ENCODE peak calls at places on chromosomes 12 and 14, in seven cellular contexts. One of them, this sample, is unnamed.

GRCh38 chr12:68397566-68398158 is 65.5 kb upstream of the MDM1 start:
- DNase-seq in C1 segment of cervical spinal cord: no peak
- DNase-seq in nucleus accumbens: no peak
- DNase-seq in fibroblast of gingiva: no peak
- DNase-seq in COR-L47: no peak
- DNase-seq in T-helper 1 cell: no peak
- DNase-seq in NCI-H1694: no peak
- DNase-seq in this sample: no peak

GRCh38 chr12:9792961-9793617 is 32.4 kb upstream of the CD69 start:
- DNase-seq in C1 segment of cervical spinal cord: no peak
- DNase-seq in nucleus accumbens: no peak
- DNase-seq in fibroblast of gingiva: no peak
- DNase-seq in COR-L47: no peak
- DNase-seq in T-helper 1 cell: peak; percentile 64
- DNase-seq in NCI-H1694: no peak
- DNase-seq in this sample: no peak

GRCh38 chr12:120230326-120230973 is 29.5 kb upstream of the RPLP0 start:
- DNase-seq in C1 segment of cervical spinal cord: no peak
- DNase-seq in nucleus accumbens: no peak
- DNase-seq in fibroblast of gingiva: peak; percentile 95
- DNase-seq in COR-L47: no peak
- DNase-seq in T-helper 1 cell: no peak
- DNase-seq in NCI-H1694: no peak
- DNase-seq in this sample: no peak

GRCh38 chr12:75137896-75138295 is 71.7 kb downstream of the KCNC2 start:
- DNase-seq in C1 segment of cervical spinal cord: no peak
- DNase-seq in nucleus accumbens: no peak
- DNase-seq in fibroblast of gingiva: no peak
- DNase-seq in COR-L47: no peak
- DNase-seq in T-helper 1 cell: no peak
- DNase-seq in NCI-H1694: no peak
- DNase-seq in this sample: no peak

GRCh38 chr14:101183376-101184103 is 280.0 kb upstream of the RTL1 start:
- DNase-seq in C1 segment of cervical spinal cord: no peak
- DNase-seq in nucleus accumbens: no peak
- DNase-seq in fibroblast of gingiva: no peak
- DNase-seq in COR-L47: no peak
- DNase-seq in T-helper 1 cell: no peak
- DNase-seq in NCI-H1694: peak; percentile 20
- DNase-seq in this sample: no peak

GRCh38 chr14:40445020-40445419 is 1012.8 kb upstream of the FBXO33 start:
- DNase-seq in C1 segment of cervical spinal cord: no peak
- DNase-seq in nucleus accumbens: no peak
- DNase-seq in fibroblast of gingiva: no peak
- DNase-seq in COR-L47: no peak
- DNase-seq in T-helper 1 cell: no peak
- DNase-seq in NCI-H1694: no peak
- DNase-seq in this sample: no peak

GRCh38 chr12:58253663-58254062 is 312.3 kb downstream of the ATP23 start:
- DNase-seq in C1 segment of cervical spinal cord: no peak
- DNase-seq in nucleus accumbens: no peak
- DNase-seq in fibroblast of gingiva: no peak
- DNase-seq in COR-L47: no peak
- DNase-seq in T-helper 1 cell: no peak
- DNase-seq in NCI-H1694: no peak
- DNase-seq in this sample: no peak

GRCh38 chr14:100012478-100012925 is 52.7 kb upstream of the EVL start:
- DNase-seq in C1 segment of cervical spinal cord: no peak
- DNase-seq in nucleus accumbens: no peak
- DNase-seq in fibroblast of gingiva: peak; percentile 85
- DNase-seq in COR-L47: no peak
- DNase-seq in T-helper 1 cell: no peak
- DNase-seq in NCI-H1694: no peak
- DNase-seq in this sample: no peak

GRCh38 chr14:67973415-67973814 is 153.8 kb downstream of the RAD51B start:
- DNase-seq in C1 segment of cervical spinal cord: no peak
- DNase-seq in nucleus accumbens: no peak
- DNase-seq in fibroblast of gingiva: no peak
- DNase-seq in COR-L47: no peak
- DNase-seq in T-helper 1 cell: no peak
- DNase-seq in NCI-H1694: no peak
- DNase-seq in this sample: no peak

GRCh38 chr12:68733661-68734071 is 12.3 kb upstream of the SLC35E3 start:
- DNase-seq in C1 segment of cervical spinal cord: no peak
- DNase-seq in nucleus accumbens: no peak
- DNase-seq in fibroblast of gingiva: peak; percentile 13
- DNase-seq in COR-L47: no peak
- DNase-seq in T-helper 1 cell: no peak
- DNase-seq in NCI-H1694: no peak
- DNase-seq in this sample: no peak

GRCh38 chr12:107459649-107460048 is 225.9 kb upstream of the PWP1 start:
- DNase-seq in C1 segment of cervical spinal cord: no peak
- DNase-seq in nucleus accumbens: no peak
- DNase-seq in fibroblast of gingiva: no peak
- DNase-seq in COR-L47: no peak
- DNase-seq in T-helper 1 cell: no peak
- DNase-seq in NCI-H1694: no peak
- DNase-seq in this sample: no peak

GRCh38 chr14:90760591-90761316 is 55.5 kb downstream of the TTC7B start:
- DNase-seq in C1 segment of cervical spinal cord: no peak
- DNase-seq in nucleus accumbens: no peak
- DNase-seq in fibroblast of gingiva: no peak
- DNase-seq in COR-L47: peak; percentile 10
- DNase-seq in T-helper 1 cell: no peak
- DNase-seq in NCI-H1694: peak; percentile 75
- DNase-seq in this sample: no peak

GRCh38 chr12:3684449-3685051 is 68.4 kb downstream of the CRACR2A start:
- DNase-seq in C1 segment of cervical spinal cord: no peak
- DNase-seq in nucleus accumbens: no peak
- DNase-seq in fibroblast of gingiva: no peak
- DNase-seq in COR-L47: peak; percentile 73
- DNase-seq in T-helper 1 cell: no peak
- DNase-seq in NCI-H1694: no peak
- DNase-seq in this sample: no peak

GRCh38 chr12:95790912-95791849 is 617 bp upstream of the NTN4 start:
- DNase-seq in C1 segment of cervical spinal cord: peak; percentile 23
- DNase-seq in nucleus accumbens: peak; percentile 18
- DNase-seq in fibroblast of gingiva: no peak
- DNase-seq in COR-L47: no peak
- DNase-seq in T-helper 1 cell: no peak
- DNase-seq in NCI-H1694: no peak
- DNase-seq in this sample: no peak

GRCh38 chr12:64621257-64621942 is 11.1 kb downstream of the RASSF3 start:
- DNase-seq in C1 segment of cervical spinal cord: no peak
- DNase-seq in nucleus accumbens: no peak
- DNase-seq in fibroblast of gingiva: peak; percentile 36
- DNase-seq in COR-L47: no peak
- DNase-seq in T-helper 1 cell: no peak
- DNase-seq in NCI-H1694: no peak
- DNase-seq in this sample: no peak

GRCh38 chr12:43806737-43807072 is 588 bp upstream of the TWF1 start:
- DNase-seq in C1 segment of cervical spinal cord: no peak
- DNase-seq in nucleus accumbens: no peak
- DNase-seq in fibroblast of gingiva: no peak
- DNase-seq in COR-L47: no peak
- DNase-seq in T-helper 1 cell: no peak
- DNase-seq in NCI-H1694: no peak
- DNase-seq in this sample: no peak

GRCh38 chr12:109988274-109988673 is 7.9 kb downstream of the GIT2 start:
- DNase-seq in C1 segment of cervical spinal cord: no peak
- DNase-seq in nucleus accumbens: no peak
- DNase-seq in fibroblast of gingiva: no peak
- DNase-seq in COR-L47: no peak
- DNase-seq in T-helper 1 cell: no peak
- DNase-seq in NCI-H1694: no peak
- DNase-seq in this sample: no peak

GRCh38 chr14:102039157-102039556 is 47.7 kb downstream of the HSP90AA1 start:
- DNase-seq in C1 segment of cervical spinal cord: no peak
- DNase-seq in nucleus accumbens: no peak
- DNase-seq in fibroblast of gingiva: no peak
- DNase-seq in COR-L47: no peak
- DNase-seq in T-helper 1 cell: no peak
- DNase-seq in NCI-H1694: no peak
- DNase-seq in this sample: no peak